ENCODE peak calls at places on chromosomes 6 and 20, in six cellular contexts. P is AG10803, N is lung, R is GM23338, A is GM06990, E is esophagus squamous epithelium. I is an unnamed sample.

GRCh38 chr6:10513544-10513943 is 7.6 kb upstream of the GCNT2 start:
- DNase-seq in P (no peak), N (no peak), A (no peak), E (no peak), R (no peak), I (no peak)

GRCh38 chr20:48846516-48847492 is 19.0 kb upstream of the PREX1 start:
- DNase-seq in A (peak), R (peak), N (no peak), E (no peak), P (no peak), I (peak)

GRCh38 chr6:113842165-113842564 is 15.0 kb upstream of the MARCKS start:
- DNase-seq in N (no peak), R (no peak), E (no peak), P (peak), A (peak), I (peak)

GRCh38 chr6:105601541-105602174 is 198.8 kb upstream of the PREP start:
- DNase-seq in A (peak), P (peak), E (no peak), R (no peak), N (peak), I (peak)

GRCh38 chr6:36682328-36683144 is 4.0 kb downstream of the CDKN1A start:
- DNase-seq in N (peak), R (peak), E (no peak), P (peak), A (peak), I (no peak)

GRCh38 chr6:100901582-100901981 is 20.5 kb upstream of the ASCC3 start:
- DNase-seq in N (no peak), P (no peak), E (no peak), A (no peak), R (no peak), I (no peak)

GRCh38 chr6:109336221-109336955 is 45.9 kb downstream of the CD164 start:
- DNase-seq in N (peak), P (peak), E (no peak), A (no peak), R (no peak), I (peak)

GRCh38 chr6:110951986-110952794 is 6.3 kb upstream of the GTF3C6 start:
- DNase-seq in A (no peak), P (peak), E (no peak), R (no peak), N (no peak), I (peak)

DNA sequence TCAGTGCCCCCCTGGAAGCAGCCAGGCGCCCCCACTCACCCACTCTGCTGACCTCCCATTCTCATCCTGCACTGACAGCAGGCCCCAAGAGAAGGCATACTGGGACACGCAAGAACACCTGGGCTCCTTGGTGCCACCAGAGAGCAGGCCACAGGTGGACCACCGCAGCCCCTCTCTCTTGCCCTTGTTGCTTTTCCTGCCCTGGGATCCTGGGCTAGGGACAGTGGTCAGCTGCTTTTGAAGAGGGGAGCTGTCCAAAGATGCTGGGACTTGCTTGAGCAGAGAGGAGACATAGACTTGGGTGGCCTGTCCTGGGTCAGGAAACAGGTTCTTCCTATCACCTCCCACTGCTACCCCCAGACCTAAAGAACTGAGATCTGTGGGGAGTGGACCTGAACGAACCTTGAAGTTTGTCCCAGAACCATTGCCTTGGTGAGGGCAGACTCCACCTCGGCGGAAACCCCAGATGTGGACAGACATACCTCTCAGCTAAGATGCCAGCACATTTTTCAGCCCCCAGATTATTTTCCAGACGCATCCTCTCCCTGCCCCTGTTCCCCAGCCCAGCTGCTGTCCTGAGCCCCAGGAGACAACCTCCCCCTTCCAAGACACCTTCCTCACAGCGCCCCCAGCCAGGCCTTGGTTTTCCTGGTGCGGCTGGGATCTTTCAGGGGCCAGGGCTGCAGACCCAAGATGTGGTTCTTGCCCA is 1.1 kb downstream of the GLP1R start:
- DNase-seq in R (peak), E (no peak), N (no peak), A (no peak), P (no peak), I (no peak)
- H3K4me3 ChIP-seq in R (peak), E (no peak), N (no peak), A (no peak), P (no peak), I (no peak)

GRCh38 chr6:155265843-155266535 is 2.2 kb downstream of the CLDN20 start:
- DNase-seq in N (no peak), R (peak), E (no peak), A (no peak), P (no peak), I (no peak)
- TF ChIP-seq CTCF in N (no peak), R (peak), E (no peak), A (no peak), P (peak), I (peak)

GRCh38 chr6:32610897-32611296 is 21.2 kb upstream of the HLA-DRB1 start:
- DNase-seq in E (no peak), R (no peak), A (no peak), N (no peak), P (no peak), I (no peak)

GRCh38 chr6:32607988-32608298 is 18.3 kb upstream of the HLA-DRB1 start:
- DNase-seq in R (no peak), N (no peak), P (no peak), A (no peak), E (no peak), I (no peak)

GRCh38 chr6:32608374-32608773 is 18.7 kb upstream of the HLA-DRB1 start:
- DNase-seq in A (no peak), N (no peak), E (no peak), R (no peak), P (no peak), I (no peak)

GRCh38 chr6:32609391-32609730 is 19.7 kb upstream of the HLA-DRB1 start:
- DNase-seq in R (no peak), A (no peak), P (no peak), N (no peak), E (no peak), I (no peak)

DNA sequence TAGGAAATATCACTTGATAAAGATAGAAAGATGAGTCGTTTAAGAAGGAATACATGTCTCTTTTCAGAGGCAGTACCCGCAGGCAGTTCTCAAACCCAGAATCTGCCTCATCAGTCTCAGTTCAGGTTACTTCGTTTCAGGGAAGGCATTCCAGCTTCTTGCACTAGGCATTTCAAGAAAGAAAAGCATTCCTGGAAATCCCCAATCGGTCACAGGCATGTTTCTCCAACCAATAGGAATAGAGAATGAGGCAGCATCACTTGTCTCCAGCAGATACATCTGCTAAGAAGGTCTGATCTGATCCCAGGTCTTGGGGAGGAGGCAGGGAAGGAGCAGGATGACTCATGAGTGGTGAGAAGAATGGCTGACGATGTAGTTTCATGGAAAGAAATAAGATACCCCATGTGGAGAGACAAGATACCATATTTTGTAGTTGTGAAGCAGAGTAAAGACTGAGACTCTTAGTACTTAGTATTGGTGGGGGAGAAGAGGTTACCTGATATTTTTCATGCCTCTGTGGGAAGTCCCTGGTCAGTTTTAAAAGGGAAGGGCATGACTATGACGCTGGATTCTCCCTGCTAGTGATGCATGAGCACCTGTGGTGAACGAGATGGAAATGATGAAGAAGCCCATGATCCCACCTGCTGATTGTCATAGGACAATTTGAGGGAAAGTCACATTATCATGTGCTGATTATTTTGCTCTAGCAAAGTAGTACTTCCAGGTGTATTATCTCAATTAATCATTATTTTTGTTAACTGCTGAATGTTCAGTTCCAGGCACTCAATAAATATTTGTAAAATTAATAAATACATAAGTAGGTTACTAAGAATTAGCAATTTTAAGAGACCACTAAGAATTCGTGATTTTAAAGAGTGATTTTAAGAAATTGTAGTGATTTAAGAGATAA is 20.3 kb upstream of the HLA-DRB1 start:
- DNase-seq in N (no peak), A (peak), E (no peak), R (peak), P (peak), I (peak)
- H3K4me3 ChIP-seq in N (no peak), A (peak), E (no peak), R (peak), P (no peak), I (no peak)

GRCh38 chr6:168179702-168180382 is 100.8 kb upstream of the FRMD1 start:
- DNase-seq in P (no peak), E (no peak), N (no peak), A (no peak), R (no peak), I (no peak)
- TF ChIP-seq CTCF in P (no peak), E (no peak), N (no peak), A (no peak), R (no peak), I (no peak)

GRCh38 chr6:14731638-14732037 is 514.2 kb upstream of the JARID2 start:
- DNase-seq in A (no peak), R (no peak), E (no peak), N (no peak), P (no peak), I (no peak)
- H3K4me3 ChIP-seq in A (no peak), R (no peak), E (no peak), N (no peak), P (no peak), I (no peak)

GRCh38 chr20:41185013-41185757 is 47.8 kb downstream of the PLCG1 start:
- DNase-seq in R (no peak), N (no peak), P (no peak), A (no peak), E (no peak), I (no peak)
- TF ChIP-seq CTCF in R (no peak), N (no peak), P (no peak), A (no peak), E (no peak), I (no peak)

DNA sequence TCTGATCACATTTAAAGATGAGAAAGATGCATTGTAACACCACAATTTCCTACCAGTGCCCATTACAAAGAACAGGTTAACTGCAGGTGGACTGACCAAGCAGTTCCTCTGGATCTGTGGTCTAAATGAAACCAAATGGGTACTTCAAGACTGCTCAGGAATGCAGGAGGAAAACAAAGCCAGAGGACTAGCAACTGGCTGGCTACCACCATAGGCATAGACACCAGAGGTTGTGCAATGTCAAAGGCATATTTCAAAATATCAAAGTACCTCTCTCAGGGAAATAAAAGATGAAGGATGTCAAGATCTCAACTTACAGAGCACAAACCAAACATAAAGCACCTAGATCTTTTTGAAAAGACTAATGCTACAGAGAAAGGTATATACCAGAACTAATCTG is 65.5 kb downstream of the GMDS start:
- DNase-seq in P (peak), N (peak), R (no peak), A (no peak), E (no peak), I (peak)
- H3K4me3 ChIP-seq in P (no peak), N (no peak), R (no peak), A (no peak), E (no peak), I (no peak)

GRCh38 chr6:82524031-82524430 is 160.4 kb downstream of the TPBG start:
- DNase-seq in R (no peak), N (no peak), A (no peak), P (no peak), E (no peak), I (no peak)
- TF ChIP-seq CTCF in R (no peak), N (no peak), A (no peak), P (no peak), E (no peak), I (no peak)

I was measured in cardiac fibroblast.